ENCODE peak calls at places on chromosomes 5 and 9, in eight cellular contexts. S is lung, O is ovary, G is stomach, C is fibroblast of lung, D is GM23248, M is GM23338, E is suprapubic skin. I is an unnamed sample. For H3K36me3 and H3K27me3, the result is how much of the 10 kb centered on the place peaks cover.

GRCh38 chr5:179343902-179344300 is 1.4 kb downstream of the ADAMTS2 start:
- DNase-seq in S (no peak), O (peak), G (no peak), C (peak), D (peak), M (peak), E (no peak), I (peak)

GRCh38 chr5:111379391-111379816 is 132.9 kb downstream of the STARD4 start:
- DNase-seq in S (no peak), O (no peak), G (no peak), C (no peak), D (no peak), M (no peak), E (no peak), I (no peak)

GRCh38 chr9:96392263-96392662 is 8.8 kb upstream of the SLC35D2 start:
- DNase-seq in S (no peak), O (no peak), G (peak), C (no peak), D (no peak), M (no peak), E (no peak), I (no peak)

GRCh38 chr9:93595461-93595860 is 19.1 kb downstream of the PHF2 start:
- DNase-seq in S (no peak), O (no peak), G (no peak), C (no peak), D (no peak), M (no peak), E (peak), I (no peak)

GRCh38 chr9:120161801-120162200 is 418.2 kb downstream of the CDK5RAP2 start:
- DNase-seq in S (no peak), O (no peak), G (no peak), C (no peak), D (no peak), M (no peak), E (no peak), I (no peak)

GRCh38 chr5:171989276-171989675 is 17.2 kb downstream of the FBXW11 start:
- DNase-seq in S (no peak), O (no peak), G (no peak), C (no peak), D (no peak), M (no peak), E (no peak), I (no peak)

GRCh38 chr5:62600560-62601252 is 22.1 kb downstream of the LRRC70 start:
- DNase-seq in S (no peak), O (no peak), G (no peak), C (no peak), D (no peak), M (no peak), E (no peak), I (no peak)

GRCh38 chr5:97923496-97923895 is 740.4 kb upstream of the RIOK2 start:
- DNase-seq in S (no peak), O (no peak), G (no peak), C (no peak), D (no peak), M (no peak), E (no peak), I (no peak)

GRCh38 chr5:65382582-65382981 is 99.1 kb downstream of the ADAMTS6 start:
- DNase-seq in S (no peak), O (no peak), G (no peak), C (no peak), D (no peak), M (no peak), E (no peak), I (no peak)

GRCh38 chr5:8993031-8993430 is 552.8 kb downstream of the SEMA5A start:
- DNase-seq in S (no peak), O (no peak), G (no peak), C (peak), D (peak), M (peak), E (no peak), I (peak)

GRCh38 chr5:31995011-31995410 is 179.1 kb downstream of the GOLPH3 start:
- DNase-seq in S (no peak), O (no peak), G (no peak), C (no peak), D (no peak), M (no peak), E (no peak), I (no peak)

GRCh38 chr9:76634356-76635054 is 129.7 kb upstream of the PCA3 start:
- DNase-seq in S (no peak), O (no peak), G (no peak), C (peak), D (peak), M (no peak), E (no peak), I (peak)

GRCh38 chr5:9284781-9285307 is 261.0 kb downstream of the SEMA5A start:
- DNase-seq in S (no peak), O (no peak), G (no peak), C (peak), D (peak), M (no peak), E (no peak), I (peak)

GRCh38 chr9:137176302-137177182 is 4.7 kb upstream of the TMEM210 start:
- DNase-seq in S (no peak), O (no peak), G (peak), C (peak), D (peak), M (peak), E (no peak), I (peak)

GRCh38 chr5:67315082-67315801 is 118.6 kb upstream of the CD180 start:
- DNase-seq in S (no peak), O (no peak), G (no peak), C (no peak), D (peak), M (no peak), E (no peak), I (no peak)

GRCh38 chr5:148792649-148793048 is 33.8 kb upstream of the ADRB2 start:
- DNase-seq in S (no peak), O (no peak), G (no peak), C (no peak), D (no peak), M (no peak), E (no peak), I (no peak)

GRCh38 chr9:556199-556598 is 285.3 kb upstream of the DMRT1 start:
- DNase-seq in S (no peak), O (no peak), G (no peak), C (no peak), D (peak), M (no peak), E (no peak), I (no peak)

GRCh38 chr9:82790868-82791267 is 272.1 kb downstream of the RASEF start:
- DNase-seq in S (no peak), O (no peak), G (no peak), C (no peak), D (no peak), M (no peak), E (no peak), I (no peak)

DNA sequence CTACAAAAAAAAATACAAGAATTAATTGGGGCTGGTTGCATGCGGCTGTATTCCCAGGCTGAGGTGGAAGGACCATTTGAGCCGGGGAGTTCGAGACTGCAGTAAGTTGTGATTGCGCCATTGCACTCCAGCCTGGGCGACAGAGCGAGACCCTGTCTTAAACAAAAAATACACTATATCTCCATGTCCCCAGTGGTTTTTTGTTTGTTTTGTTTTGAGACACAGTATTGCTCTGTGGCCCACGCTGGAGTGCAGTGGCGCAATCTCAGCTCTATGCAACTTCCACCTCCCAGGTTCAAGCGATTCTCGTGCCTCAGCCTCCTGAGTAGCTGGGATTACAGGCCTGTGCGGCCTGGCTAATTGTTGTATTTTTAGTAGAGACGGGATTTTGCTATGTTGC is 1.1 kb downstream of the COQ4 start:
- DNase-seq in S (no peak), O (no peak), G (no peak), C (no peak), D (no peak), M (no peak), E (no peak), I (no peak)
- H3K36me3 ChIP-seq in S (under half), O (under half), G (under half), C (under half), D (under half), M (under half), E (under half), I (under half)

GRCh38 chr9:34377402-34377741 is 674 bp upstream of the MYORG start:
- DNase-seq in S (peak), O (no peak), G (no peak), C (no peak), D (peak), M (no peak), E (no peak), I (peak)

GRCh38 chr9:34376596-34377401 is at the start of gene MYORG:
- DNase-seq in S (peak), O (peak), G (peak), C (peak), D (peak), M (peak), E (peak), I (peak)

GRCh38 chr9:34380034-34380510 is 3.4 kb upstream of the MYORG start:
- DNase-seq in S (no peak), O (no peak), G (no peak), C (no peak), D (no peak), M (peak), E (no peak), I (peak)

GRCh38 chr9:34379334-34380033 is 2.8 kb upstream of the MYORG start:
- DNase-seq in S (peak), O (peak), G (peak), C (peak), D (peak), M (peak), E (peak), I (peak)

DNA sequence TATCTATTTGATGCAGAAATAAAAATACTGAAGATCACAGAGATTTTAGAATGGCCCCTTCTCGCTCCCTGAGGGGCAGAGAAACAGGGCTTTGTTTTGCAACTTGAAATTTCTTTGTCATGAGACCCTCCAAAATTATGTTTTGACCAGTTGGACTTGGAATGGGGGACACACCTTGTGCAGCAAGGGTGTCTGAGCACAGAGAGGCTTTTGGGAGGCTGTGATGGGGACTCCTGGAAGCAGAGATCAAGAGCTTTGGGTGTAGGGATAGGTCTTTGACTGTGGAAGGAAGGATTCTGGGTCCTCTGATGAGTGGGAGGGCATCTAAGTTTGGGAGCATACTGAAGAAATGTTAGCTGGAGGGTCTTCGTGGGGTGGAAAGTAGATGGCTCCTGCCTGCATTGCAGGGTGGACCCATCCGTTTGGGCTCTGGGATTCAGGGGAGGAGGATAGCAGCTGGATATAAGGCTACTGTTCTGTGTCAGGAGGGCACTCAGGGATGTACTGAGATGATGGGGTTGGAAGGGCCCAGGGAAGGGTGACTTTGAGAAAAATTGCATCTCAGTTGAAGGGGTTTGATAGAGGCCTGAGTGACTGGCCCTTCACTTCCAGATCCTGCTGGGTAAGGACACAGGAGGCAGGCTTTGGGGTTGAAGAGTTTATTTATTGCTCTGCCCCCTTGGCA is 1.8 kb upstream of the MYORG start:
- DNase-seq in S (no peak), O (no peak), G (no peak), C (no peak), D (no peak), M (no peak), E (no peak), I (no peak)
- H3K27me3 ChIP-seq in S (under half), O (under half), G (under half), C (under half), D (under half), M (half or more), E (under half), I (under half)

GRCh38 chr9:33068991-33069390 is 7.5 kb downstream of the SMU1 start:
- DNase-seq in S (no peak), O (no peak), G (no peak), C (no peak), D (no peak), M (no peak), E (no peak), I (no peak)

GRCh38 chr9:33065157-33066076 is 11.1 kb downstream of the SMU1 start:
- DNase-seq in S (no peak), O (no peak), G (no peak), C (no peak), D (no peak), M (no peak), E (no peak), I (no peak)
- H3K36me3 ChIP-seq in S (under half), O (under half), G (under half), C (under half), D (half or more), M (half or more), E (half or more), I (half or more)

DNA sequence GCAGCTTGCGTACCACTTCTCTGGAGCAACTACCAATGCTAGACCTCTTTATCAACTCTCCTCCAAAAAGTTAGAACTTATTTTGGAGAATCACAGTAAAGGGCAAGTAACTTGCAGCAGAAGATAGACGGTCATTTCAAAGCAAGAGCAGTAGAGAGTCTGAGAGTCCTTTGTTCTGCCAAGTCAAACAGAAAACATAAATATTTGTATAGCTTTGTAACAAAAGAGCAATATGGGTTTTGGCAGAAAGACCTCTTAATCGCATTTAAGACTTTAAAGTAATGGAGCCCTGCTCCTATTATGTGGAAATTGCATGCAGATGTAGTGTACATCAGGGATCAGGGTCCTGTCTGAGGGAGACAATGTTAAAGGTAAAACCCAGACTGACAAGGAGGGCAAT is 87.1 kb downstream of the PGM5 start:
- DNase-seq in S (no peak), O (no peak), G (no peak), C (peak), D (no peak), M (no peak), E (no peak), I (no peak)
- H3K27me3 ChIP-seq in S (under half), O (under half), G (under half), C (under half), D (under half), M (under half), E (under half), I (under half)

DNA sequence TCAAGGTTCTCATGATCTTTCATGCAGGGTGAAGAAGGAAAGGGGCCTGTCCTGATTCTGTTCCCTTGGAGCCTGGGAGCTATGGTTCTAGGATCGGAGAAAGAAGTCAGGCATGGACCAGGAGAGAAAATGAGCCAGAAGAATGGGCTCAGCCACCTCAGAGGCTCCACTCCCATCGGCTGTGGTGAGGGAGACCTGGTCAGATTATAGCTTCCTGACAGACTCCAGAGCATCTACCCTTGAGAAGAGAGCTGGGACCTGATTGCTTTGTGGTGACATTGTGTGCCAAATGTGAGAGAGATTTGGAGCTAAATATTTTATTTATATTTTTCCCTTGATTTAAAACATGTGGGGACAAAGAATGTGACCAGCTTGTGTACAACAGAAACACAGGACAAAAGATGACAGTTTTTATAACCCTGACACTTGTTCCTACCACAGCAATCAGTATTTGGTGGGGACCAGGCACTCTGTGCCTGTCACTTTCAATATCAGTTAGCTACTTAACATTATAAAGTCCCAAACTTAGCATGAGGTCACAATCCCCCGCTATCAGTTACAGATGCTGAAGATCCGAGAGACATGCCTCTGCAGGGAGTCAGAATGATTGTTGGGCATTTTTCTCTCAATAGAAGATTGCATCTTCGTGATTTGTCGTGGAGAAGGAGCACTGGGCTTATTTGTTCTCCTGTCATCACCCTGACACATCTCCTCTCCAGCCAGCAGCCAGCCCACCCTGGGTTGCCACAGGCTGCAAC is 228.3 kb upstream of the ADAMTS16 start:
- DNase-seq in S (no peak), O (no peak), G (no peak), C (no peak), D (no peak), M (no peak), E (no peak), I (no peak)
- H3K36me3 ChIP-seq in S (under half), O (under half), G (under half), C (under half), D (under half), M (under half), E (under half), I (under half)

DNA sequence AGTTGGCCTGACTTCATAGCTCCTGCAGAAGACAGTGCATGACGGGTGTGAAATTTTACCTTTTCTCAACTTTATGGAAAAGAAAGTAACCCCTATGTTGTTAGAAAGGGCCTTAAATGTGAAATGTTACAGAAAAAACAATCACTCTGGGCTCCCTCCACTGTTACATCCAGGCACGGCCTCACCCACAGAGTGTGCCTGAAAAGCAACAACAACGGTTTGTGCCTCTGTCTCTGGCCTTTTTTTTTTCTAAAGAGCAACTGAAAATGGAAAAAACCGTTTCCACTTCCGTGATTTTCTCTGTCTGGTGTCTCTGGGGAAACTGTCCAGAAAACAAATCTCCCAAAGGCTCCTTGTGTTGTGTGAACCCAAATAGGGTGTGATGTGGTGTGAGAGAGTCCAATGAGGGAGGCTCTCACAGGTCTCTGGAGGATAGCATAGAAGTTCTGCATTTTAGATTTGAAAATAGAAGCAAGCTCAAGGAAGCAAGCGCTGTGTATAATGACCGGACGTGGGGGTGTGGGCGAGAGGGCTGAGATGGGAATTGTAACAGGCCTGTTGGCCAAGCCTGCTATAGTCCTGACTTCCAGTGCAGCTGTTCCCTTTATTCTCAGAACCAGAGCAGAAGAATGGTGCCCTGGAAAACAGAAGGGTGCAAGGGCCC is 221.7 kb upstream of the TUT7 start:
- DNase-seq in S (no peak), O (no peak), G (no peak), C (no peak), D (no peak), M (no peak), E (no peak), I (no peak)
- H3K27me3 ChIP-seq in S (under half), O (under half), G (under half), C (under half), D (under half), M (under half), E (under half), I (under half)